ENCODE peak calls at places on chromosome 21, in seven cellular contexts. Q, A, Y, O, V, T and I are unnamed samples.
A peak's percentile ranks its signal among the peaks of the same experiment; 100 is the strongest.

GRCh38 chr21:38903578-38904193 is 98.0 kb downstream of the ETS2 start:
- DNase-seq in Q (no peak), A (no peak), Y (no peak), O (peak; percentile 91), V (no peak), T (peak; percentile 87), I (no peak)

GRCh38 chr21:37535672-37536071 is 169.1 kb downstream of the DYRK1A start:
- DNase-seq in Q (no peak), A (no peak), Y (no peak), O (no peak), V (no peak), T (no peak), I (no peak)

GRCh38 chr21:33840771-33841170 is 74.8 kb downstream of the ATP5PO start:
- DNase-seq in Q (no peak), A (no peak), Y (no peak), O (no peak), V (no peak), T (no peak), I (no peak)

GRCh38 chr21:38831526-38832467 is 26.1 kb downstream of the ETS2 start:
- DNase-seq in Q (peak; percentile 100), A (no peak), Y (peak; percentile 100), O (peak; percentile 92), V (no peak), T (no peak), I (peak; percentile 28)

GRCh38 chr21:42847051-42847707 is 32.2 kb downstream of the WDR4 start:
- DNase-seq in Q (no peak), A (peak; percentile 52), Y (no peak), O (no peak), V (no peak), T (peak; percentile 39), I (no peak)

GRCh38 chr21:21156919-21157318 is 158.7 kb downstream of the NCAM2 start:
- DNase-seq in Q (peak; percentile 33), A (no peak), Y (peak; percentile 59), O (no peak), V (no peak), T (no peak), I (no peak)

GRCh38 chr21:29114765-29115164 is 15.7 kb upstream of the MAP3K7CL start:
- DNase-seq in Q (peak; percentile 81), A (no peak), Y (peak; percentile 79), O (no peak), V (no peak), T (no peak), I (no peak)

GRCh38 chr21:38798481-38798882 is 7.2 kb upstream of the ETS2 start:
- DNase-seq in Q (no peak), A (no peak), Y (no peak), O (no peak), V (no peak), T (no peak), I (no peak)

GRCh38 chr21:16522512-16522911 is 792.7 kb downstream of the USP25 start:
- DNase-seq in Q (peak; percentile 77), A (no peak), Y (peak; percentile 47), O (no peak), V (no peak), T (no peak), I (no peak)

GRCh38 chr21:24045373-24045772 is 1561.9 kb downstream of the MRPL39 start:
- DNase-seq in Q (no peak), A (no peak), Y (no peak), O (no peak), V (no peak), T (no peak), I (no peak)

GRCh38 chr21:33402011-33402979 is 918 bp upstream of the IFNGR2 start:
- DNase-seq in Q (peak; percentile 78), A (peak; percentile 90), Y (peak; percentile 82), O (peak; percentile 47), V (peak; percentile 34), T (peak; percentile 82), I (no peak)

GRCh38 chr21:42523941-42524340 is 10.3 kb downstream of the SLC37A1 start:
- DNase-seq in Q (no peak), A (no peak), Y (no peak), O (no peak), V (no peak), T (no peak), I (no peak)

GRCh38 chr21:37071561-37072238 is 1.2 kb downstream of the PIGP start:
- DNase-seq in Q (peak; percentile 89), A (no peak), Y (peak; percentile 92), O (peak; percentile 70), V (no peak), T (peak; percentile 83), I (no peak)

GRCh38 chr21:21101911-21102310 is 103.7 kb downstream of the NCAM2 start:
- DNase-seq in Q (peak; percentile 54), A (no peak), Y (peak; percentile 49), O (no peak), V (peak; percentile 59), T (no peak), I (no peak)

GRCh38 chr21:42389449-42389835 is 6.4 kb downstream of the TMPRSS3 start:
- DNase-seq in Q (no peak), A (peak; percentile 44), Y (no peak), O (peak; percentile 74), V (no peak), T (peak; percentile 11), I (no peak)

GRCh38 chr21:41280115-41280919 is 36.3 kb upstream of the FAM3B start:
- DNase-seq in Q (peak; percentile 92), A (no peak), Y (peak; percentile 73), O (no peak), V (no peak), T (no peak), I (no peak)

GRCh38 chr21:38170283-38170682 is 86.5 kb upstream of the KCNJ15 start:
- DNase-seq in Q (peak; percentile 15), A (no peak), Y (peak; percentile 73), O (no peak), V (no peak), T (no peak), I (no peak)

GRCh38 chr21:29258626-29259335 is 39.9 kb upstream of the BACH1 start:
- DNase-seq in Q (peak; percentile 69), A (no peak), Y (peak; percentile 80), O (no peak), V (no peak), T (no peak), I (no peak)

GRCh38 chr21:39386899-39387298 is 38.0 kb upstream of the HMGN1 start:
- DNase-seq in Q (no peak), A (no peak), Y (no peak), O (no peak), V (no peak), T (no peak), I (no peak)

GRCh38 chr21:42755031-42755665 is 101.7 kb downstream of the PDE9A start:
- DNase-seq in Q (no peak), A (peak; percentile 51), Y (no peak), O (no peak), V (no peak), T (no peak), I (no peak)

DNA sequence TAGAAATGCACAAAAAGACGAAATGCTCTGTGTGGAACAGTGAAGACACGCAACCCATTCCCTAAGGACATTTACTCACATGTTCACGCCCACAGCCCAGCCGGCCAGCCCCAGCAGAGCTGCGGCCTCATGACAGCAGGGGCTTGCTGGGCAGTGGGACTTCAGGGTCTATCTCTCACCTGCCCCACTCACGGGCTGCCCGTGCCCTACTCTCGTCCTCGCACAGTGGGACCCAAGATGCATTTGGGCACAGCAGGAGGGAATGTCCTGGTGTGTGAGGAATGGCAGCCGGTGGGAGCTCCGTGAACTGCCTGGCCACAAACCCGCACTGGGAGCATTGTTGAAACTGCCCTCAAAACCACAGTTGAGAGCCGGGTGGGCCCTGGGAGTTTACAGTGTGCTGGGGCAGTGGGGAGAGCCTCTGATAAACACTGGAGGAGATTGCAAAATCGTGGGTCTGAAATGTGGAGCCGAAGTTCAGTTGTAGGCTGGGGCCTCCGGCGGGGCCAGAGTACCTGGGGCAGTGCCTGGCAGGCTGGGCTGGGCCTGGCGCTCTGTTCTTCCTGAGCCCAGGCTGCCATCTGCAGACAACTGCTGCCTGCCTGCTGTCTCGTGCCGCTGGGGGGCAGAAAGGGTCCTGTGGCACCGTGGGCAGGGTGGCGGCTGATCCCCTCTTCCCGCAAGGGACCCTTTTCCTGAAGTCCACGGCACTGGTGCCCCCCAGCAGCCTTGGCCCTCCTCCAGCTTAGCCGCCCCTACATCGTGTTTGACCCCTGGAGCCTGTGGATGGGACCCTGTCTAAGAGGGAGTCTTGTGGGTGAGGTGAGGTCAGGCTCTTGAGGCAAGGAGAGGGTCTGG is 20.7 kb upstream of the POFUT2 start:
- DNase-seq in Q (peak; percentile 95), A (peak; percentile 74), Y (peak; percentile 93), O (no peak), V (no peak), T (peak; percentile 56), I (no peak)
- H3K4me3 ChIP-seq in Q (no peak overlapping the region), A (no peak overlapping the region), Y (no peak overlapping the region), O (no peak overlapping the region), V (no peak overlapping the region), T (no peak overlapping the region), I (no peak overlapping the region)

DNA sequence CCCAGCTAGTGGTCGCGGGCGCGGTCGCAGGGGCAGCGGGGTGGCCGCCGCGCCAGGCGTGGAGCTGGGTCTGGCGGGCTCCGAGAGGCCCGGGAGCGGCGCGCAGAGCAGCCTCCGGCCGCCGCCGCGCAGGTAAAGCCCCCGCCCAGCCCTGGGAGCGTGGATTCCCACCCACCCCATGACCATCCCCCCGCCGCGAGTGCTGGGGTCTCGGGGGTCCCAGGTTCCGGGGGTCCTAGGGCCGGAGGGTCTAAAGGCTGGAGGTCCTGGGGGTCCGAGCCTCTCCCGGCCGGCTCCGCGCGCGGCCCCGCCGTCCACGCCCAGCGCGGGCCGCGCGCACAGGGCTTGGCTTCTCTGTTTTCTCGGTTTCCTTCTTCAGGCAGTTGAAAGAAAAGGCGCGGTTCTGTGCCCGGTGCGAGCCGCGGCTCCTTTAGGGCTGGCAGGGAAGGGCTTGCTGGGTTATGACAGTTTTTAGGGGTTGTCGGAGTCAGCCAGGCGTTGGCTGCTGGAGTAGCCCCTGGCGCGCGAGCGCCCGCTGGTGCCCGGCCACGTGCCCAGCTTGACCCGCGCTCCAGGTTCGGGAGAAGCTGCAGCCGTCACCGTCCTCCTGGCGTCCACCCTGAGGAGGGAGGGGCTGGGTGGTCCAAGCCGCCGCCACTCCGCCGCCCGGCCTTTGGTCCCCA is 355 bp downstream of the LRRC3 start:
- DNase-seq in Q (peak; percentile 20), A (peak; percentile 89), Y (peak; percentile 33), O (no peak), V (no peak), T (peak; percentile 61), I (no peak)
- TF ChIP-seq CTCF in Q (no peak), A (no peak), Y (no peak), O (no peak), V (no peak), T (no peak), I (peak; percentile 64)

GRCh38 chr21:18467715-18468114 is 64.1 kb upstream of the TMPRSS15 start:
- DNase-seq in Q (no peak), A (no peak), Y (no peak), O (no peak), V (no peak), T (no peak), I (no peak)

DNA sequence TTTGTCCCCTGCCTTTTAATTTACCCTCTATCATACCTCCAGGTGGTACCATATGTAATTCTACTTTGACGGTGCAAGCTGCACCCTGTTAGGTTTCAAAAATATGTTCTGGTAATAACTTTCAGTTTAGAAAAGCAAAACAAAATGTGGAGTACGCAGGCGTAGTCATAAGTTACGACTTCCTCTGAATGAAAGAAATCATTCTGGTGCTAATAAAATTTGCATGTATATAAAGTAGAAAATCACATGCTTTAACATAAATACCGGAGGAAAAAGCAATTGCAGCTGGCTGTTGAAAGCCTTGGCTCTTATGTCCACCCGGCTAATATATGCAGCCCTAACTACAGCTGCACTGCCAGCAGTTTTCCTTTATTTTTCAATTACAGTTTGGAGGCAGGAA is 65.2 kb upstream of the TMPRSS15 start:
- DNase-seq in Q (peak; percentile 0), A (no peak), Y (no peak), O (no peak), V (no peak), T (no peak), I (no peak)
- H3K4me3 ChIP-seq in Q (peak overlapping the region; percentile 32), A (no peak overlapping the region), Y (no peak overlapping the region), O (no peak overlapping the region), V (no peak overlapping the region), T (no peak overlapping the region), I (no peak overlapping the region)

GRCh38 chr21:34912022-34912933 is 136.8 kb downstream of the RUNX1 start:
- DNase-seq in Q (no peak), A (no peak), Y (no peak), O (no peak), V (no peak), T (no peak), I (no peak)
- TF ChIP-seq CTCF in Q (no peak), A (no peak), Y (no peak), O (no peak), V (no peak), T (no peak), I (no peak)